ENCODE peak calls at places on chromosomes 13 and 19, in seven cellular contexts. Y is SHP77; T is GOT3; F is fibroblast of pulmonary artery; O is T-helper 17 cell; C is stimulated activated CD4-positive, alpha-beta T cell treated with anti-CD3 and anti-CD28 coated beads, Interleukin-12 subunit alpha, Interleukin-12 subunit beta, amount 100 ng/mL, for 48 hours; S is A549. L is an unnamed sample.

GRCh38 chr19:22608441-22608840 is 25.7 kb upstream of the ZNF492 start:
- DNase-seq in C (no peak), T (no peak), S (no peak), Y (no peak), O (no peak), F (no peak), L (no peak)

GRCh38 chr13:114148521-114148855 is 16.1 kb upstream of the RASA3 start:
- DNase-seq in S (no peak), C (peak), Y (no peak), T (no peak), O (peak), F (no peak), L (no peak)

GRCh38 chr13:68666774-68667397 is 1436.8 kb upstream of the PCDH9 start:
- DNase-seq in S (no peak), F (no peak), Y (no peak), T (no peak), O (no peak), C (no peak), L (no peak)

GRCh38 chr19:2540646-2541454 is 64.9 kb downstream of the GADD45B start:
- DNase-seq in F (peak), C (no peak), T (peak), Y (no peak), O (no peak), S (peak), L (peak)

GRCh38 chr13:22496803-22497508 is 683.8 kb upstream of the SGCG start:
- DNase-seq in T (no peak), C (no peak), S (no peak), Y (no peak), O (no peak), F (no peak), L (no peak)

GRCh38 chr13:51435002-51435578 is 17.7 kb downstream of the INTS6 start:
- DNase-seq in Y (no peak), T (no peak), O (no peak), C (no peak), S (peak), F (peak), L (no peak)

GRCh38 chr13:40770609-40770933 is 419 bp downstream of the MRPS31 start:
- DNase-seq in C (no peak), Y (no peak), O (no peak), T (no peak), S (no peak), F (no peak), L (no peak)

GRCh38 chr13:41213316-41213715 is 18.9 kb upstream of the KBTBD7 start:
- DNase-seq in S (no peak), C (no peak), T (no peak), O (no peak), Y (peak), F (no peak), L (no peak)

GRCh38 chr13:71359641-71360040 is 507.4 kb downstream of the DACH1 start:
- DNase-seq in T (no peak), C (no peak), Y (no peak), F (no peak), S (no peak), O (no peak), L (no peak)

GRCh38 chr19:31073485-31074221 is 275.6 kb downstream of the TSHZ3 start:
- DNase-seq in S (no peak), T (no peak), Y (no peak), F (no peak), O (no peak), C (no peak), L (no peak)

GRCh38 chr19:17214531-17215124 is 529 bp upstream of the USE1 start:
- DNase-seq in F (no peak), S (no peak), Y (no peak), C (no peak), O (no peak), T (no peak), L (no peak)

GRCh38 chr13:65378943-65379519 is 1851.1 kb downstream of the PCDH9 start:
- DNase-seq in S (peak), C (no peak), O (no peak), T (no peak), F (peak), Y (no peak), L (no peak)

GRCh38 chr19:53906211-53907192 is 2.6 kb upstream of the CACNG7 start:
- DNase-seq in O (peak), F (peak), Y (no peak), C (peak), S (no peak), T (no peak), L (peak)

GRCh38 chr19:40257096-40257517 is 28.0 kb downstream of the AKT2 start:
- DNase-seq in C (no peak), S (no peak), Y (no peak), T (no peak), F (no peak), O (no peak), L (peak)

GRCh38 chr19:54325194-54325621 is 12.2 kb upstream of the LILRA5 start:
- DNase-seq in S (peak), F (peak), C (peak), T (no peak), Y (peak), O (peak), L (peak)

GRCh38 chr13:102680133-102680717 is 14.6 kb downstream of the METTL21C start:
- DNase-seq in F (no peak), S (no peak), O (no peak), T (no peak), Y (no peak), C (no peak), L (no peak)

GRCh38 chr19:3494051-3494450 is 6.4 kb downstream of the DOHH start:
- DNase-seq in S (no peak), T (no peak), F (no peak), C (no peak), O (no peak), Y (no peak), L (peak)

GRCh38 chr13:31909889-31910551 is 121.6 kb upstream of the FRY start:
- DNase-seq in F (peak), O (peak), C (peak), T (no peak), S (peak), Y (peak), L (no peak)

GRCh38 chr19:13727798-13728197 is 36.5 kb upstream of the MRI1 start:
- DNase-seq in O (no peak), Y (no peak), F (peak), C (no peak), T (no peak), S (no peak), L (no peak)

GRCh38 chr13:56902276-56902675 is 238.4 kb upstream of the PRR20A start:
- DNase-seq in Y (no peak), F (no peak), S (no peak), T (no peak), O (no peak), C (no peak), L (no peak)

GRCh38 chr13:111866731-111867245 is 200.2 kb upstream of the SOX1 start:
- DNase-seq in F (no peak), T (no peak), Y (no peak), S (no peak), O (no peak), C (no peak), L (no peak)

GRCh38 chr19:50361290-50362029 is 4.0 kb downstream of the NAPSA start:
- DNase-seq in F (no peak), Y (no peak), S (peak), C (no peak), T (no peak), O (no peak), L (no peak)

GRCh38 chr19:4575978-4576933 is 16.8 kb upstream of the SEMA6B start:
- DNase-seq in S (peak), Y (peak), O (peak), C (peak), T (no peak), F (peak), L (peak)

GRCh38 chr19:13110099-13110610 is 6.4 kb downstream of the TRMT1 start:
- DNase-seq in Y (no peak), O (no peak), C (no peak), F (no peak), T (no peak), S (no peak), L (no peak)

GRCh38 chr13:114328034-114328433 is 13.7 kb downstream of the CHAMP1 start:
- DNase-seq in T (no peak), C (no peak), F (no peak), S (no peak), Y (no peak), O (no peak), L (no peak)

GRCh38 chr19:4064073-4064550 is 2.6 kb downstream of the ZBTB7A start:
- DNase-seq in O (no peak), Y (no peak), S (no peak), C (no peak), F (peak), T (no peak), L (no peak)

GRCh38 chr19:14127176-14127575 is 9.2 kb downstream of the ASF1B start:
- DNase-seq in F (no peak), C (no peak), Y (no peak), O (no peak), T (no peak), S (no peak), L (peak)

GRCh38 chr19:45506991-45507863 is at the start of gene VASP:
- DNase-seq in Y (peak), O (peak), T (peak), F (peak), S (peak), C (peak), L (peak)

GRCh38 chr13:33367931-33368330 is 82.4 kb upstream of the STARD13 start:
- DNase-seq in S (no peak), C (no peak), O (no peak), F (no peak), Y (no peak), T (no peak), L (no peak)

GRCh38 chr19:17883627-17884413 is 12.1 kb downstream of the SLC5A5 start:
- DNase-seq in S (no peak), O (no peak), C (no peak), Y (no peak), T (no peak), F (no peak), L (no peak)

GRCh38 chr13:41008349-41008980 is 10.7 kb downstream of the ELF1 start:
- DNase-seq in Y (no peak), C (no peak), O (no peak), S (peak), T (no peak), F (peak), L (no peak)

GRCh38 chr19:45676851-45677263 is 8.8 kb downstream of the GIPR start:
- DNase-seq in O (peak), C (no peak), F (no peak), S (no peak), Y (no peak), T (no peak), L (no peak)

GRCh38 chr13:31001647-31002046 is 69.2 kb downstream of the TEX26 start:
- DNase-seq in T (no peak), S (no peak), C (no peak), Y (no peak), F (peak), O (no peak), L (no peak)

GRCh38 chr13:24083722-24084421 is 76.6 kb upstream of the SPATA13 start:
- DNase-seq in Y (no peak), T (no peak), C (no peak), F (no peak), O (no peak), S (no peak), L (no peak)

L was measured in HuH-7.5.